ENCODE peak calls at places on chromosomes 1 and 21, in eight cellular contexts. V is adipocyte; P is AG08396; Z is CD4-positive, CD25-positive, alpha-beta regulatory T cell; A is brain pericyte; U is NCI-H1436; C is astrocyte of the spinal cord; M is NCI-H1694 treated with DMSO at 0.1 percent for 48 hours. W is an unnamed sample.
A peak's percentile ranks its signal among the peaks of the same experiment; 100 is the strongest.

GRCh38 chr1:36802018-36802417 is 232.3 kb downstream of the GRIK3 start:
- DNase-seq in V (no peak), P (no peak), U (no peak), A (no peak), M (no peak), C (no peak), Z (no peak), W (no peak)

GRCh38 chr1:153697191-153697872 is 18.8 kb downstream of the NPR1 start:
- DNase-seq in P (no peak), C (no peak), A (no peak), V (no peak), U (no peak), M (no peak), Z (no peak), W (no peak)

GRCh38 chr1:193660428-193660827 is 474.0 kb upstream of the B3GALT2 start:
- DNase-seq in C (no peak), M (no peak), U (no peak), P (no peak), A (no peak), Z (no peak), V (no peak), W (no peak)

GRCh38 chr1:29632436-29633270 is 396.3 kb downstream of the PTPRU start:
- DNase-seq in U (no peak), Z (no peak), P (no peak), V (no peak), M (no peak), C (no peak), A (no peak), W (no peak)

GRCh38 chr1:110291241-110292030 is 47.7 kb upstream of the RBM15 start:
- DNase-seq in C (no peak), U (no peak), P (no peak), A (no peak), V (peak; percentile 22), M (peak; percentile 39), Z (no peak), W (no peak)

GRCh38 chr1:172818841-172819527 is 160.1 kb downstream of the FASLG start:
- DNase-seq in P (no peak), V (no peak), M (no peak), A (no peak), C (no peak), Z (peak; percentile 27), U (no peak), W (peak; percentile 67)

GRCh38 chr1:185646202-185646683 is 87.9 kb upstream of the HMCN1 start:
- DNase-seq in P (peak; percentile 85), Z (no peak), C (peak; percentile 98), V (peak; percentile 96), M (peak; percentile 38), U (no peak), A (peak; percentile 47), W (no peak)

GRCh38 chr1:222081859-222082258 is 340.0 kb upstream of the DUSP10 start:
- DNase-seq in P (no peak), A (no peak), C (no peak), U (no peak), Z (no peak), V (no peak), M (no peak), W (no peak)

GRCh38 chr1:57017717-57018116 is 51.9 kb upstream of the C8B start:
- DNase-seq in V (no peak), P (no peak), U (no peak), A (no peak), Z (no peak), M (no peak), C (no peak), W (no peak)

GRCh38 chr1:54007613-54008012 is 10.4 kb downstream of the LDLRAD1 start:
- DNase-seq in C (no peak), V (no peak), A (no peak), U (no peak), P (no peak), M (no peak), Z (no peak), W (no peak)

GRCh38 chr1:221722254-221723017 is 19.5 kb downstream of the DUSP10 start:
- DNase-seq in Z (no peak), C (no peak), A (no peak), P (no peak), V (no peak), U (no peak), M (no peak), W (no peak)

GRCh38 chr1:65691152-65691900 is 101.4 kb upstream of the PDE4B start:
- DNase-seq in M (no peak), V (peak; percentile 32), C (no peak), Z (no peak), A (no peak), P (no peak), U (no peak), W (no peak)

GRCh38 chr1:172917972-172918371 is 132.8 kb downstream of the TNFSF18 start:
- DNase-seq in V (peak; percentile 92), P (peak; percentile 73), C (peak; percentile 96), U (no peak), M (no peak), A (no peak), Z (no peak), W (no peak)

GRCh38 chr1:113830039-113830438 is 17.8 kb upstream of the RSBN1 start:
- DNase-seq in A (no peak), M (no peak), U (no peak), Z (no peak), P (no peak), V (peak; percentile 64), C (peak; percentile 42), W (no peak)

GRCh38 chr1:169043823-169044222 is 62.7 kb upstream of the ATP1B1 start:
- DNase-seq in P (no peak), M (no peak), V (no peak), Z (no peak), A (no peak), C (no peak), U (no peak), W (peak; percentile 0)

GRCh38 chr1:68801440-68801839 is 304.6 kb upstream of the DEPDC1 start:
- DNase-seq in A (no peak), P (no peak), Z (no peak), V (no peak), M (no peak), C (no peak), U (no peak), W (no peak)

GRCh38 chr1:75133754-75134655 is at the start of gene LHX8:
- DNase-seq in U (no peak), P (no peak), A (no peak), C (peak; percentile 16), Z (no peak), V (peak; percentile 62), M (no peak), W (no peak)

GRCh38 chr1:7584157-7584556 is 186.9 kb upstream of the VAMP3 start:
- DNase-seq in U (no peak), M (no peak), V (no peak), P (no peak), Z (no peak), C (no peak), A (no peak), W (no peak)

GRCh38 chr1:204506091-204506968 is 9.9 kb upstream of the MDM4 start:
- DNase-seq in V (peak; percentile 93), M (peak; percentile 96), A (peak; percentile 68), U (peak; percentile 81), C (peak; percentile 95), Z (peak; percentile 84), P (peak; percentile 62), W (peak; percentile 85)

GRCh38 chr1:103074224-103074623 is 34.1 kb downstream of the COL11A1 start:
- DNase-seq in C (no peak), V (no peak), U (no peak), Z (no peak), P (no peak), A (no peak), M (no peak), W (no peak)

GRCh38 chr1:179984101-179984500 is 29.5 kb downstream of the CEP350 start:
- DNase-seq in U (no peak), P (no peak), C (no peak), Z (no peak), M (no peak), V (no peak), A (no peak), W (no peak)

GRCh38 chr1:3670823-3671251 is 18.5 kb downstream of the TP73 start:
- DNase-seq in P (no peak), Z (no peak), A (no peak), U (no peak), C (no peak), M (no peak), V (no peak), W (no peak)

GRCh38 chr1:47231314-47232186 is 475 bp downstream of the TAL1 start:
- DNase-seq in Z (peak; percentile 20), A (peak; percentile 44), V (peak; percentile 39), U (no peak), C (peak; percentile 35), M (no peak), P (peak; percentile 41), W (peak; percentile 26)

GRCh38 chr1:27666294-27666693 is 5.7 kb downstream of the IFI6 start:
- DNase-seq in P (no peak), A (no peak), U (no peak), Z (no peak), C (no peak), M (no peak), V (no peak), W (no peak)

GRCh38 chr1:116686723-116687368 is 19.3 kb upstream of the IGSF3 start:
- DNase-seq in C (peak; percentile 38), A (no peak), U (no peak), M (no peak), Z (no peak), P (no peak), V (no peak), W (no peak)

GRCh38 chr1:178266619-178267066 is 172.7 kb downstream of the RASAL2 start:
- DNase-seq in C (no peak), P (no peak), V (no peak), U (no peak), M (no peak), A (no peak), Z (no peak), W (no peak)

GRCh38 chr1:205447457-205448415 is 8.1 kb downstream of the BLACAT1 start:
- DNase-seq in U (no peak), M (no peak), C (no peak), A (no peak), Z (no peak), P (no peak), V (no peak), W (no peak)

GRCh38 chr1:224929335-224930237 is at the start of gene DNAH14:
- DNase-seq in Z (no peak), P (peak; percentile 88), V (peak; percentile 76), U (peak; percentile 73), M (no peak), C (peak; percentile 82), A (no peak), W (peak; percentile 38)

GRCh38 chr1:46333300-46334029 is 7.1 kb upstream of the NSUN4 start:
- DNase-seq in Z (no peak), C (peak; percentile 27), P (peak; percentile 30), M (peak; percentile 10), A (no peak), U (peak; percentile 38), V (no peak), W (no peak)

GRCh38 chr1:1068077-1068373 is 6.1 kb downstream of the RNF223 start:
- DNase-seq in V (no peak), P (no peak), C (no peak), U (no peak), M (no peak), Z (no peak), A (no peak), W (no peak)

GRCh38 chr1:154835531-154836285 is 34.4 kb downstream of the KCNN3 start:
- DNase-seq in M (no peak), P (no peak), V (no peak), A (no peak), Z (no peak), C (no peak), U (no peak), W (no peak)

GRCh38 chr1:41915786-41916571 is 2.7 kb downstream of the HIVEP3 start:
- DNase-seq in M (no peak), V (no peak), C (no peak), A (no peak), U (peak; percentile 12), Z (peak; percentile 37), P (no peak), W (peak; percentile 61)

GRCh38 chr1:53015508-53015860 is 46.5 kb upstream of the PODN start:
- DNase-seq in U (no peak), A (no peak), M (no peak), P (no peak), Z (no peak), C (no peak), V (no peak), W (no peak)

GRCh38 chr21:37932936-37933335 is 16.7 kb upstream of the KCNJ6 start:
- DNase-seq in U (no peak), A (no peak), C (no peak), M (no peak), P (no peak), Z (no peak), V (no peak), W (no peak)

W was measured in immature natural killer cell.